ENCODE peak calls at places on chromosome 6, in six cellular contexts. One of them, this sample, is unnamed.

GRCh38 chr6:124961784-124962611 is at the start of gene RNF217:
- DNase-seq in GM12878: no peak
- DNase-seq in A549: peak
- DNase-seq in NB4: no peak
- DNase-seq in HepG2: no peak
- DNase-seq in K562: peak
- DNase-seq in this sample: peak

GRCh38 chr6:25369450-25370086 is 90.4 kb downstream of the CARMIL1 start:
- DNase-seq in GM12878: no peak
- DNase-seq in A549: no peak
- DNase-seq in NB4: no peak
- DNase-seq in HepG2: peak
- DNase-seq in K562: no peak
- DNase-seq in this sample: no peak

GRCh38 chr6:111591370-111591900 is 14.2 kb downstream of the TRAF3IP2 start:
- DNase-seq in GM12878: no peak
- DNase-seq in A549: peak
- DNase-seq in NB4: no peak
- DNase-seq in HepG2: peak
- DNase-seq in K562: no peak
- DNase-seq in this sample: peak

GRCh38 chr6:146388736-146389364 is 154.8 kb upstream of the RAB32 start:
- DNase-seq in GM12878: no peak
- DNase-seq in A549: no peak
- DNase-seq in NB4: no peak
- DNase-seq in HepG2: no peak
- DNase-seq in K562: no peak
- DNase-seq in this sample: no peak

GRCh38 chr6:13978787-13979186 is 54.0 kb downstream of the RNF182 start:
- DNase-seq in GM12878: no peak
- DNase-seq in A549: no peak
- DNase-seq in NB4: no peak
- DNase-seq in HepG2: no peak
- DNase-seq in K562: no peak
- DNase-seq in this sample: no peak

GRCh38 chr6:42726485-42727083 is 4.2 kb upstream of the PRPH2 start:
- DNase-seq in GM12878: peak
- DNase-seq in A549: peak
- DNase-seq in NB4: peak
- DNase-seq in HepG2: peak
- DNase-seq in K562: peak
- DNase-seq in this sample: peak

GRCh38 chr6:118872726-118873125 is 21.2 kb upstream of the ASF1A start:
- DNase-seq in GM12878: no peak
- DNase-seq in A549: no peak
- DNase-seq in NB4: no peak
- DNase-seq in HepG2: no peak
- DNase-seq in K562: no peak
- DNase-seq in this sample: no peak

GRCh38 chr6:54074591-54075195 is 36.5 kb upstream of the MLIP start:
- DNase-seq in GM12878: no peak
- DNase-seq in A549: no peak
- DNase-seq in NB4: no peak
- DNase-seq in HepG2: no peak
- DNase-seq in K562: no peak
- DNase-seq in this sample: no peak

GRCh38 chr6:116206231-116206903 is 47.5 kb downstream of the TSPYL4 start:
- DNase-seq in GM12878: no peak
- DNase-seq in A549: no peak
- DNase-seq in NB4: peak
- DNase-seq in HepG2: no peak
- DNase-seq in K562: no peak
- DNase-seq in this sample: no peak

GRCh38 chr6:19289408-19289967 is 547.7 kb upstream of the ID4 start:
- DNase-seq in GM12878: no peak
- DNase-seq in A549: no peak
- DNase-seq in NB4: no peak
- DNase-seq in HepG2: no peak
- DNase-seq in K562: no peak
- DNase-seq in this sample: no peak

GRCh38 chr6:16421462-16421960 is 183.1 kb downstream of the GMPR start:
- DNase-seq in GM12878: no peak
- DNase-seq in A549: no peak
- DNase-seq in NB4: no peak
- DNase-seq in HepG2: no peak
- DNase-seq in K562: no peak
- DNase-seq in this sample: no peak

GRCh38 chr6:73903155-73903554 is 207.2 kb downstream of the CD109 start:
- DNase-seq in GM12878: no peak
- DNase-seq in A549: no peak
- DNase-seq in NB4: no peak
- DNase-seq in HepG2: no peak
- DNase-seq in K562: no peak
- DNase-seq in this sample: no peak

GRCh38 chr6:37058084-37058586 is 52.7 kb downstream of the FGD2 start:
- DNase-seq in GM12878: no peak
- DNase-seq in A549: no peak
- DNase-seq in NB4: no peak
- DNase-seq in HepG2: no peak
- DNase-seq in K562: peak
- DNase-seq in this sample: no peak

GRCh38 chr6:114315841-114316595 is 26.8 kb downstream of the HS3ST5 start:
- DNase-seq in GM12878: no peak
- DNase-seq in A549: no peak
- DNase-seq in NB4: no peak
- DNase-seq in HepG2: no peak
- DNase-seq in K562: no peak
- DNase-seq in this sample: no peak

GRCh38 chr6:139480356-139480833 is 105.9 kb upstream of the CITED2 start:
- DNase-seq in GM12878: no peak
- DNase-seq in A549: no peak
- DNase-seq in NB4: no peak
- DNase-seq in HepG2: peak
- DNase-seq in K562: no peak
- DNase-seq in this sample: no peak

GRCh38 chr6:9332241-9332640 is 896.9 kb upstream of the SLC35B3 start:
- DNase-seq in GM12878: no peak
- DNase-seq in A549: no peak
- DNase-seq in NB4: no peak
- DNase-seq in HepG2: no peak
- DNase-seq in K562: no peak
- DNase-seq in this sample: no peak

GRCh38 chr6:9100869-9101575 is 665.7 kb upstream of the SLC35B3 start:
- DNase-seq in GM12878: no peak
- DNase-seq in A549: no peak
- DNase-seq in NB4: no peak
- DNase-seq in HepG2: no peak
- DNase-seq in K562: no peak
- DNase-seq in this sample: no peak

GRCh38 chr6:88166493-88166900 is 350 bp upstream of the CNR1 start:
- DNase-seq in GM12878: no peak
- DNase-seq in A549: no peak
- DNase-seq in NB4: no peak
- DNase-seq in HepG2: no peak
- DNase-seq in K562: no peak
- DNase-seq in this sample: no peak

GRCh38 chr6:36368921-36369880 is 18.3 kb downstream of the ETV7 start:
- DNase-seq in GM12878: no peak
- DNase-seq in A549: no peak
- DNase-seq in NB4: peak
- DNase-seq in HepG2: no peak
- DNase-seq in K562: no peak
- DNase-seq in this sample: no peak

GRCh38 chr6:11586117-11586516 is 48.6 kb downstream of the TMEM170B start:
- DNase-seq in GM12878: no peak
- DNase-seq in A549: no peak
- DNase-seq in NB4: no peak
- DNase-seq in HepG2: no peak
- DNase-seq in K562: no peak
- DNase-seq in this sample: no peak

GRCh38 chr6:158070513-158070912 is 88.8 kb downstream of the SYNJ2 start:
- DNase-seq in GM12878: no peak
- DNase-seq in A549: no peak
- DNase-seq in NB4: no peak
- DNase-seq in HepG2: no peak
- DNase-seq in K562: no peak
- DNase-seq in this sample: no peak

GRCh38 chr6:158069800-158070195 is 88.1 kb downstream of the SYNJ2 start:
- DNase-seq in GM12878: no peak
- DNase-seq in A549: no peak
- DNase-seq in NB4: no peak
- DNase-seq in HepG2: no peak
- DNase-seq in K562: no peak
- DNase-seq in this sample: peak

GRCh38 chr6:158073776-158074175 is 92.1 kb downstream of the SYNJ2 start:
- DNase-seq in GM12878: no peak
- DNase-seq in A549: no peak
- DNase-seq in NB4: no peak
- DNase-seq in HepG2: no peak
- DNase-seq in K562: peak
- DNase-seq in this sample: no peak

GRCh38 chr6:158071121-158072082 is 89.7 kb downstream of the SYNJ2 start:
- DNase-seq in GM12878: no peak
- DNase-seq in A549: no peak
- DNase-seq in NB4: no peak
- DNase-seq in HepG2: no peak
- DNase-seq in K562: no peak
- DNase-seq in this sample: no peak

DNA sequence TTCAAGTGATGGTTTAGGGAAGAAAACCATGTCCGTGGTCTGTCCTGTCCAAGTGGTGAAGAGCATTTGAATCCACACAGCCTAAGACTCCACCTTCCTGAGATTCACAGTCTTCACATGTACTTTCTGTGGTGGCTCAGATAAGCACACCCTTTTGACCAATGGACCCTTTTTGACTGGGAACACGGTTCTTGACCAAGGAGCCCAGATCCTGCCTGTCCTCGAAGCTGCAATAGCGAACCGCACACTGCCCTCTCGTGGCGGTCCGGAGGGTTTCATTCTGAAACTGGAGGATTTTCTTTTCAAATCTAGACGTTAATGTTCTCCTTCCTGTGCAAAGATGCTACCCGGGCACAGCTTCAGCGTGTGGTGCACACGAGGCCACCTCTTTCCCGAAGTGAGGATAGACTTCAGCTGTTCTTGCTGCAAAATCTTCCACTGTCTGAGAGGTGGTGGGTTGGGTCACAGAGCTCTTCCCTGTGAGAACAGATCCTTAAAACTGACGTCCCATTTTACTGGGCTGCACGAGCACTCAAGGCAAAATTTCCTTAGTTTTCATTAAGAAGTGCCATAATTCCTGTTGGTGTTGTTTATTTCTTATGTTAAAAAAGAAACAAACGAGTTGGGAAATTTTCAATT is 90.5 kb downstream of the SYNJ2 start:
- DNase-seq in GM12878: peak
- DNase-seq in A549: peak
- DNase-seq in NB4: peak
- DNase-seq in HepG2: peak
- DNase-seq in K562: peak
- DNase-seq in this sample: peak
- TF ChIP-seq MYC in GM12878: no peak
- TF ChIP-seq MYC in A549: no peak
- TF ChIP-seq MYC in NB4: no peak
- TF ChIP-seq MYC in HepG2: peak
- TF ChIP-seq MYC in K562: no peak
- TF ChIP-seq MYC in this sample: no peak

GRCh38 chr6:45116714-45117410 is 211.3 kb upstream of the RUNX2 start:
- DNase-seq in GM12878: no peak
- DNase-seq in A549: no peak
- DNase-seq in NB4: no peak
- DNase-seq in HepG2: no peak
- DNase-seq in K562: no peak
- DNase-seq in this sample: peak
- TF ChIP-seq MYC in GM12878: no peak
- TF ChIP-seq MYC in A549: no peak
- TF ChIP-seq MYC in NB4: no peak
- TF ChIP-seq MYC in HepG2: no peak
- TF ChIP-seq MYC in K562: no peak
- TF ChIP-seq MYC in this sample: no peak

GRCh38 chr6:151089916-151090443 is 149.8 kb upstream of the AKAP12 start:
- DNase-seq in GM12878: no peak
- DNase-seq in A549: no peak
- DNase-seq in NB4: no peak
- DNase-seq in HepG2: no peak
- DNase-seq in K562: no peak
- DNase-seq in this sample: no peak

GRCh38 chr6:151091571-151091970 is 148.2 kb upstream of the AKAP12 start:
- DNase-seq in GM12878: no peak
- DNase-seq in A549: no peak
- DNase-seq in NB4: no peak
- DNase-seq in HepG2: no peak
- DNase-seq in K562: no peak
- DNase-seq in this sample: no peak

GRCh38 chr6:151084275-151084674 is 155.5 kb upstream of the AKAP12 start:
- DNase-seq in GM12878: no peak
- DNase-seq in A549: no peak
- DNase-seq in NB4: no peak
- DNase-seq in HepG2: no peak
- DNase-seq in K562: no peak
- DNase-seq in this sample: no peak

GRCh38 chr6:151088599-151088935 is 151.2 kb upstream of the AKAP12 start:
- DNase-seq in GM12878: no peak
- DNase-seq in A549: no peak
- DNase-seq in NB4: no peak
- DNase-seq in HepG2: no peak
- DNase-seq in K562: no peak
- DNase-seq in this sample: no peak

DNA sequence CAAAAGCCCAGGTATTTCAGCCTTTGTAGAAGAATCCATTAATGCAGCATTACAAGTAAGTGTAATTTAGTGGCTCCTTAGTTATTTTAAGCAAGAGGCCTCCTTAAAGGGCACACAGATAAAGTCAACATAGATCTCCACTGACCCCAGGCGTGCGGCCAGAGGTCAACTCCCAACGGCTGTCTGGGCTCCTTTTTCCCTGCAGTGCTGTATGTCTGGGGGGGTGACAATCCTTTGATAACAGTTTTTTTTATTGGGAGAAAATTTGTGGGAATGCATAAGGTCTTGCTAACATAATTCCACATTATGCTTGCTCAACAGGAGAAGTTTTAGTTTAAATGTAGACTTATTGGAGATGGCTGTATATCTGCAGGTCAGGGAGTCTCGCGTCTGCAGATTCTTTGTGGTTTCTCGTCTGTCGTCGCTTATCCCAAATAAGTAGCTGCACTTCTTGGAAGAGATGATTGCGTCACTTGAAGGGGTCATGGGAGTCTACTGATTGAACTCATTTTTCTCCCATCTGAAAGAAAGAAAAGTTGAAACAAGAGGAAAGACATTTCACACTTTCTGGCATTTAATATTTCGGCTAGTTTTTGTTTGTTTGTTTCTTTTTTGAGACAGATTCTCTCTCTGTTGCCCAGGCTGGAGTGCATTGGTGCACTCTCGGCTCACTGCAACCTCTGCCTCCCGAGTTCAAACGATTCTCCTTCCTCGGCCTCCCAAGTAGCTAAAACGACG is 151.7 kb upstream of the AKAP12 start:
- DNase-seq in GM12878: no peak
- DNase-seq in A549: no peak
- DNase-seq in NB4: peak
- DNase-seq in HepG2: peak
- DNase-seq in K562: peak
- DNase-seq in this sample: no peak
- TF ChIP-seq MYC in GM12878: no peak
- TF ChIP-seq MYC in A549: no peak
- TF ChIP-seq MYC in NB4: no peak
- TF ChIP-seq MYC in HepG2: no peak
- TF ChIP-seq MYC in K562: no peak
- TF ChIP-seq MYC in this sample: no peak

GRCh38 chr6:154570505-154570904 is 60.0 kb upstream of the CNKSR3 start:
- DNase-seq in GM12878: no peak
- DNase-seq in A549: no peak
- DNase-seq in NB4: no peak
- DNase-seq in HepG2: no peak
- DNase-seq in K562: no peak
- DNase-seq in this sample: no peak
- TF ChIP-seq MYC in GM12878: no peak
- TF ChIP-seq MYC in A549: no peak
- TF ChIP-seq MYC in NB4: no peak
- TF ChIP-seq MYC in HepG2: no peak
- TF ChIP-seq MYC in K562: no peak
- TF ChIP-seq MYC in this sample: no peak